ENCODE peak calls at places on chromosome 17, in seven cellular contexts. Y, M, S, B, W, Q and J are unnamed samples.

GRCh38 chr17:32909787-32910369 is 18.1 kb upstream of the TMEM98 start:
- DNase-seq in Y (peak), M (peak), S (peak), B (peak), W (peak), Q (peak), J (peak)

GRCh38 chr17:16882243-16882925 is 89.5 kb downstream of the TNFRSF13B start:
- DNase-seq in Y (no peak), M (no peak), S (no peak), B (no peak), W (no peak), Q (no peak), J (no peak)

GRCh38 chr17:81048827-81049371 is 13.9 kb downstream of the BAIAP2 start:
- DNase-seq in Y (no peak), M (no peak), S (no peak), B (no peak), W (no peak), Q (no peak), J (no peak)

GRCh38 chr17:38601539-38602351 is 4.0 kb downstream of the SRCIN1 start:
- DNase-seq in Y (no peak), M (no peak), S (no peak), B (no peak), W (no peak), Q (peak), J (no peak)

GRCh38 chr17:57666946-57667345 is 78.2 kb downstream of the CCDC182 start:
- DNase-seq in Y (no peak), M (no peak), S (no peak), B (no peak), W (no peak), Q (no peak), J (no peak)

GRCh38 chr17:78272181-78272913 is 40.9 kb downstream of the TMEM235 start:
- DNase-seq in Y (no peak), M (no peak), S (peak), B (peak), W (peak), Q (peak), J (no peak)

GRCh38 chr17:14019186-14019956 is 49.9 kb upstream of the COX10 start:
- DNase-seq in Y (no peak), M (no peak), S (peak), B (no peak), W (peak), Q (no peak), J (no peak)

GRCh38 chr17:74262601-74263000 is 11.4 kb upstream of the DNAI2 start:
- DNase-seq in Y (no peak), M (no peak), S (no peak), B (no peak), W (no peak), Q (no peak), J (no peak)

GRCh38 chr17:76969598-76970172 is 101.5 kb downstream of the MGAT5B start:
- DNase-seq in Y (no peak), M (no peak), S (no peak), B (no peak), W (no peak), Q (peak), J (no peak)

GRCh38 chr17:47957591-47958490 is at the start of gene PRR15L:
- DNase-seq in Y (no peak), M (no peak), S (no peak), B (peak), W (no peak), Q (peak), J (no peak)

GRCh38 chr17:45405250-45406086 is 27.2 kb downstream of the ARHGAP27 start:
- DNase-seq in Y (no peak), M (no peak), S (no peak), B (no peak), W (no peak), Q (peak), J (no peak)

GRCh38 chr17:64036198-64036922 is 15.9 kb upstream of the ICAM2 start:
- DNase-seq in Y (no peak), M (no peak), S (no peak), B (no peak), W (no peak), Q (peak), J (no peak)

GRCh38 chr17:47803201-47803600 is 18.4 kb downstream of the OSBPL7 start:
- DNase-seq in Y (no peak), M (no peak), S (no peak), B (no peak), W (no peak), Q (no peak), J (no peak)

GRCh38 chr17:64777413-64778101 is 115.5 kb upstream of the SMURF2 start:
- DNase-seq in Y (peak), M (no peak), S (no peak), B (no peak), W (no peak), Q (peak), J (no peak)

GRCh38 chr17:40605301-40605700 is 40.0 kb upstream of the CCR7 start:
- DNase-seq in Y (no peak), M (no peak), S (no peak), B (no peak), W (no peak), Q (no peak), J (no peak)

GRCh38 chr17:34741967-34742366 is 162.6 kb downstream of the TMEM132E start:
- DNase-seq in Y (no peak), M (no peak), S (no peak), B (no peak), W (no peak), Q (no peak), J (no peak)

GRCh38 chr17:75611746-75612437 is 21.3 kb upstream of the SMIM5 start:
- DNase-seq in Y (no peak), M (no peak), S (no peak), B (no peak), W (no peak), Q (no peak), J (no peak)

GRCh38 chr17:80817861-80818260 is 173.8 kb upstream of the CHMP6 start:
- DNase-seq in Y (no peak), M (no peak), S (peak), B (no peak), W (peak), Q (no peak), J (no peak)

GRCh38 chr17:81741594-81742452 is 29.7 kb downstream of the SLC25A10 start:
- DNase-seq in Y (no peak), M (no peak), S (no peak), B (no peak), W (no peak), Q (no peak), J (no peak)

GRCh38 chr17:82840431-82840831 is 609 bp upstream of the ZNF750 start:
- DNase-seq in Y (no peak), M (no peak), S (no peak), B (no peak), W (no peak), Q (peak), J (no peak)

GRCh38 chr17:75238684-75239191 is 22.7 kb downstream of the GGA3 start:
- DNase-seq in Y (peak), M (no peak), S (peak), B (peak), W (peak), Q (peak), J (peak)

GRCh38 chr17:82729479-82730260 is 5.7 kb upstream of the FN3K start:
- DNase-seq in Y (no peak), M (no peak), S (no peak), B (no peak), W (no peak), Q (no peak), J (no peak)

GRCh38 chr17:73799781-73800627 is 155.8 kb upstream of the SDK2 start:
- DNase-seq in Y (no peak), M (no peak), S (no peak), B (no peak), W (no peak), Q (no peak), J (no peak)

GRCh38 chr17:78748048-78748729 is 33.9 kb downstream of the CYTH1 start:
- DNase-seq in Y (no peak), M (peak), S (no peak), B (no peak), W (no peak), Q (no peak), J (no peak)

GRCh38 chr17:49984776-49985175 is 10.2 kb downstream of the DLX3 start:
- DNase-seq in Y (no peak), M (no peak), S (no peak), B (no peak), W (no peak), Q (no peak), J (no peak)

GRCh38 chr17:59846391-59847165 is 46.2 kb downstream of the TUBD1 start:
- DNase-seq in Y (peak), M (peak), S (peak), B (peak), W (peak), Q (peak), J (peak)

DNA sequence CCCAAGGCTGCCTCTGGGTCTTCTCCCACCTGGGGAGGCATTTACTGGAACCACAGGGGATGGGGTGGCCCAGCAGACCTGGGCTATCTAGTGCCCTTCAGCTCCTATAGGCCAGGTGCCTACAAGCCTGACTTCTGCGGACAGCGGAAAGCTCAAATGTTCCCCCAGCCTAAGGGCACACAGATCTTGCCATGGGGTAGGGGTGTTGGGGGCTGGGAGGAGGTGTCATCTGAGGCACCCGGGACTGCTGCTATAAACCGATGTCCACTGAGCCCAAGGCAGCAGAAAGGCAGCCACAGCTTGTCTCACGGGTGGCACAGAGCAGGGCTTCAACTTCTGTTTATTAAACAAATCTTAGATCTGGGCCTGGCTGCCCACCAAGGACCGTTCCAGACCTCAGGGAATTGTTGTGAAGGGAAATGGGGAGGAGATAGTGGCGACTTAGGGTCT is 3.6 kb downstream of the MYO1C start:
- DNase-seq in Y (no peak), M (no peak), S (no peak), B (no peak), W (no peak), Q (no peak), J (no peak)
- H3K4me3 ChIP-seq in Y (peak), M (peak), S (peak), B (peak), W (no peak), Q (peak), J (peak)

DNA sequence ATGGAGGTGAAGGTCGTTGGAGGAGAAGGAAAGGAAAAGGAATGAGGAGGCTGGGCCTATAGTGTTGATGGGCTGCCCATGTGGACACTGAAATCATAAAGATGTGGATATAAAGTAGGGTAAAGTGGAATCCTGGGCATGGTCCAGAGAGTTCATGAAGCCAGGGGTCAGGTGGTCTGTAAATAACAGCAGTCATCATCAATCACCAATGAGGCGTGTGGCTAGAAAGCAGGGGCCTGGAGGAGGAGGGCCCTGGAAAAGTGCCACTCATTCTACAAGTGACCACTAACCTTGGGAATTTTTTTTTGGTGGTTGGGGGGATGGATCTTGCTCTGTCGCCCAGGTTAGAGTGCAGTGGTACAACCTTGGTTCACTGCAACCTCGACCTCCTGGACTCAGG is 115.3 kb upstream of the NOL11 start:
- DNase-seq in Y (no peak), M (no peak), S (no peak), B (no peak), W (no peak), Q (no peak), J (no peak)
- TF ChIP-seq CTCF in Y (no peak), M (no peak), S (no peak), B (no peak), W (no peak), Q (no peak), J (no peak)

GRCh38 chr17:43966276-43966675 is 12.5 kb upstream of the PYY start:
- DNase-seq in Y (no peak), M (no peak), S (no peak), B (no peak), W (no peak), Q (no peak), J (no peak)

GRCh38 chr17:43961954-43962353 is 8.2 kb upstream of the PYY start:
- DNase-seq in Y (no peak), M (no peak), S (no peak), B (no peak), W (no peak), Q (no peak), J (no peak)

GRCh38 chr17:43967251-43967875 is 13.6 kb upstream of the PYY start:
- DNase-seq in Y (no peak), M (no peak), S (no peak), B (no peak), W (no peak), Q (no peak), J (no peak)

GRCh38 chr17:43958953-43959352 is 5.2 kb upstream of the PYY start:
- DNase-seq in Y (no peak), M (no peak), S (peak), B (no peak), W (peak), Q (no peak), J (no peak)

DNA sequence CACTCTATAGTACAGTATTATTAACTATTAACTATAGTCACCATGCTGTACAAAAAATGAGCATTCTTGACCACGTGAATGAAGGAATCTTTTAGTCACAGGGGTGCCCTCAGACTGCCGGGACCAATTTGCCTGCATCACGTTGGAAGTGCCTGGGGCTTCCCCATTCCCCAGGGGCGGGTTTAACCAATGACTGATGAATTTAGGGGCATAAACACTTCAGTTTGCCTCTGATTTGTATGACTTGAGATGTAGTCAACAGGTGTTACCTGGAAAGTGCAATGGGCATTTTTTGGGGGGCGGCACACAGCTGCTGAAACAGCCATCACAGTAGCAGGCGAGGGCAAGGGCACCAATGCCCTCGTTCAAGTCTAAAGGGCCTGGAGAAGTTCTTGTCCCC is 8.7 kb upstream of the PYY start:
- DNase-seq in Y (no peak), M (no peak), S (no peak), B (no peak), W (no peak), Q (no peak), J (no peak)
- H3K4me3 ChIP-seq in Y (no peak), M (no peak), S (no peak), B (no peak), W (no peak), Q (no peak), J (no peak)

GRCh38 chr17:4986951-4987766 is at the start of gene CAMTA2:
- DNase-seq in Y (peak), M (peak), S (peak), B (peak), W (peak), Q (peak), J (no peak)
- TF ChIP-seq CTCF in Y (peak), M (peak), S (peak), B (peak), W (peak), Q (peak), J (peak)